ENCODE peak calls at places on chromosome 20, in six cellular contexts. X, D, K, P, Z and A are unnamed samples.

GRCh38 chr20:17651761-17652388 is 30.2 kb downstream of the RRBP1 start:
- DNase-seq in X (no peak), D (no peak), K (no peak), P (no peak), Z (no peak), A (no peak)

GRCh38 chr20:50376888-50377459 is 133.2 kb upstream of the PTPN1 start:
- DNase-seq in X (no peak), D (no peak), K (no peak), P (no peak), Z (no peak), A (no peak)

GRCh38 chr20:22466447-22467171 is 117.8 kb downstream of the FOXA2 start:
- DNase-seq in X (no peak), D (no peak), K (no peak), P (no peak), Z (no peak), A (no peak)

GRCh38 chr20:46801003-46801702 is 91.7 kb downstream of the SLC2A10 start:
- DNase-seq in X (no peak), D (no peak), K (no peak), P (no peak), Z (no peak), A (no peak)

GRCh38 chr20:32609993-32610896 is 25.1 kb upstream of the NOL4L start:
- DNase-seq in X (no peak), D (no peak), K (no peak), P (no peak), Z (no peak), A (no peak)

GRCh38 chr20:19022791-19023448 is 189.5 kb upstream of the SLC24A3 start:
- DNase-seq in X (no peak), D (peak; percentile 6), K (no peak), P (no peak), Z (no peak), A (no peak)

GRCh38 chr20:13900506-13900905 is 89.9 kb downstream of the SEL1L2 start:
- DNase-seq in X (no peak), D (no peak), K (no peak), P (no peak), Z (no peak), A (no peak)

GRCh38 chr20:9301129-9302072 is 213.0 kb upstream of the LAMP5 start:
- DNase-seq in X (no peak), D (no peak), K (no peak), P (peak; percentile 11), Z (peak; percentile 89), A (no peak)

GRCh38 chr20:43409041-43409913 is 48.4 kb upstream of the SRSF6 start:
- DNase-seq in X (peak; percentile 7), D (no peak), K (no peak), P (no peak), Z (peak; percentile 52), A (no peak)

GRCh38 chr20:41095110-41095969 is 42.0 kb upstream of the PLCG1 start:
- DNase-seq in X (no peak), D (no peak), K (no peak), P (peak; percentile 69), Z (peak; percentile 67), A (peak; percentile 57)

DNA sequence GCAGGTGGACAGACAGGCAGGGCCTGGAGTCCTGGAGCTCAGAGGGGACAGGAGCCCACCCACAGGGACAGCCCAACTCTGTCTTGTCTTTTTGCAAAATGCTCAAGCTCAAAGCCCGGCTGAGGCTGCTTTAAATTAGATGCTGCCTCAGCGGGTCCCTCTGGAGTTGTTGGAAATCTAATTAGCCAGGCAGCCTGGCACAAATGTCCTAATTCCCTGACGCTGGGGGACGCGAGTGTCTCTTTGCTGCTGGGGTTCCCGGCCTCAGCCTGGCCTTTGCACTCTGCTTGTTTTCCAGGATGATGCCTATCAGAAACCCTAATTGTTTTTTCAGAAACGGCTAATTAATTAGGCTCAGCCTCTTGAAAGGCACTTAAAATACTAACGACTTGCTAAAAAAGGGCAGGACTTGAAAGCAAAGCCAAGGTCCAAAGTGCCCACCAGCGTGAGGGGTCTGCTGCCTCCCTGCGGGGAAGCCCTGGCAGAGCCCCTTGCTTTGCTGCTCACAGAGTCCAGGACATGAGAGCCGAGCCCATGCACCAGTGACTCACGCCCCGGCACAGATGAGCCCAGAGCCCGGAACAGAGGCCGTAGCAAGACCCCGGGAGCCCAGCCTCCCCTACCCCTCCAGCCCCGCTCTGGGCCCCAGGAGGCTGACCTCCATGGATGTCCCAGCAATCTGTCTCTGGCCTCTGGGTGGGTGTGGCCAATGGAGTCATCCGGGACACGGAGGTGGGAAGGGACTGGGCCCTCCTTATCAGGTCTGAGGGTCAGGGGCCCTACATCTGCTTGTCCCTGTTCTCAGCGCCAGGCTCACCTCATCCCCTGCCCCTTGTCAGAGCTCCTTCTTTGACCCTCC is 46.0 kb upstream of the BHLHE23 start:
- DNase-seq in X (no peak), D (no peak), K (no peak), P (no peak), Z (no peak), A (no peak)
- TF ChIP-seq CTCF in X (no peak), D (no peak), K (no peak), P (no peak), Z (no peak), A (no peak)

DNA sequence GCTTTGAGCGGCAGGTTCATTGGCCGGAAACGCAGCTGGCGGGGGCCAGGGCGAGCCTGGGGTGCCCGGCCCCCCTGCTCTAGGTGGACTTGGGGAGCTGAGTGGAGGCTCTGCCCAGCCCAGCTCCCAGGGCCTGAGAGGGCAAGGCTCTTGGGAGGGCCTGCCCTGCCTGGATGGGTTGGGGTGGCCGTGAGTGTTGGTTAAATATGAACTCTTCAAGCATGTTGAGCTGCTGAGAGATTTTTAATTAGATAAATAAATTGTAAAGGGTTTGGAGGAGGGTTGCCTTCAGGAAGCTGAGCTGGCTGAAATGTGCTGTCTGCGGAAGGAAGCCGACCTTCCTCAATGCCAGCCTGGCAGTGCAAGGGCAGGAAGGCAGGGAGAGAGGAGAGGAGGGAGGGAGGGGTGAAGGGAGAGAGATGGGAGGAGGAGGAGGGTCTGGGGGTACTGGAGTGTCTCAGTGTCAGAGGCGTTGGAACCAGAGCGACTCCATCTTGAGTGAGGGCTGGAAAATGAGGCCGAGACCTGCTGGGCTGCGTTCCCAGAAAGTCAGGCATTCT is 39.4 kb upstream of the PMEPA1 start:
- DNase-seq in X (no peak), D (no peak), K (no peak), P (no peak), Z (no peak), A (no peak)
- H3K4me3 ChIP-seq in X (peak overlapping the region; percentile 23), D (no peak overlapping the region), K (peak overlapping the region; percentile 32), P (peak overlapping the region; percentile 45), Z (no peak overlapping the region), A (peak overlapping the region; percentile 35)

GRCh38 chr20:34825530-34826362 is at the start of gene NCOA6:
- DNase-seq in X (no peak), D (peak; percentile 82), K (peak; percentile 51), P (peak; percentile 91), Z (peak; percentile 74), A (peak; percentile 81)
- TF ChIP-seq POLR2A in X (peak; percentile 70), D (no peak), K (no peak), P (no peak), Z (no peak), A (no peak)

GRCh38 chr20:62388839-62389600 is 2.1 kb downstream of the RPS21 start:
- DNase-seq in X (no peak), D (no peak), K (no peak), P (no peak), Z (no peak), A (no peak)
- TF ChIP-seq CTCF in X (peak; percentile 14), D (no peak), K (no peak), P (no peak), Z (peak; percentile 1), A (no peak)

GRCh38 chr20:462199-462991 is at the start of gene TBC1D20:
- DNase-seq in X (peak; percentile 40), D (peak; percentile 80), K (no peak), P (peak; percentile 89), Z (peak; percentile 84), A (peak; percentile 57)

GRCh38 chr20:461254-462198 is 807 bp downstream of the TBC1D20 start:
- DNase-seq in X (no peak), D (peak; percentile 22), K (no peak), P (peak; percentile 57), Z (peak; percentile 42), A (peak; percentile 18)

GRCh38 chr20:460707-461106 is 1.6 kb downstream of the TBC1D20 start:
- DNase-seq in X (no peak), D (peak; percentile 46), K (no peak), P (no peak), Z (no peak), A (peak; percentile 48)

GRCh38 chr20:458766-459165 is 3.6 kb downstream of the TBC1D20 start:
- DNase-seq in X (no peak), D (no peak), K (no peak), P (no peak), Z (no peak), A (no peak)

GRCh38 chr20:460180-460579 is 2.2 kb downstream of the TBC1D20 start:
- DNase-seq in X (no peak), D (no peak), K (no peak), P (no peak), Z (no peak), A (no peak)
- H3K4me3 ChIP-seq in X (peak overlapping the region; percentile 19), D (no peak overlapping the region), K (peak overlapping the region; percentile 77), P (no peak overlapping the region), Z (no peak overlapping the region), A (no peak overlapping the region)